ENCODE peak calls at places on chromosome 4, in nine cellular contexts. L, R, Z, S, P, G, M, V and Q are unnamed samples.

GRCh38 chr4:38119663-38120374 is 159.6 kb downstream of the PTTG2 start:
- DNase-seq in L (no peak), R (no peak), Z (no peak), S (no peak), P (peak; percentile 48), G (no peak), M (no peak), V (no peak), Q (no peak)

GRCh38 chr4:10075953-10076391 is 40.6 kb downstream of the WDR1 start:
- DNase-seq in L (no peak), R (peak; percentile 7), Z (peak; percentile 48), S (no peak), P (no peak), G (peak; percentile 10), M (peak; percentile 22), V (no peak), Q (peak; percentile 16)

GRCh38 chr4:56843421-56843899 is 22.0 kb upstream of the SPINK2 start:
- DNase-seq in L (no peak), R (no peak), Z (no peak), S (no peak), P (no peak), G (no peak), M (no peak), V (peak; percentile 31), Q (no peak)

GRCh38 chr4:67288964-67289363 is 256.3 kb downstream of the CENPC start:
- DNase-seq in L (no peak), R (no peak), Z (no peak), S (no peak), P (no peak), G (no peak), M (no peak), V (no peak), Q (no peak)

GRCh38 chr4:151238477-151238876 is 38.5 kb upstream of the PRSS48 start:
- DNase-seq in L (no peak), R (no peak), Z (no peak), S (no peak), P (no peak), G (no peak), M (no peak), V (no peak), Q (no peak)

GRCh38 chr4:180665481-180665880 is 1577.7 kb upstream of the TENM3 start:
- DNase-seq in L (no peak), R (no peak), Z (no peak), S (no peak), P (no peak), G (no peak), M (no peak), V (no peak), Q (no peak)

GRCh38 chr4:139015948-139016451 is 419 bp downstream of the NOCT start:
- DNase-seq in L (no peak), R (peak; percentile 56), Z (peak; percentile 65), S (no peak), P (peak; percentile 39), G (peak; percentile 32), M (peak; percentile 56), V (peak; percentile 53), Q (peak; percentile 30)

GRCh38 chr4:121796283-121796682 is 4.8 kb upstream of the EXOSC9 start:
- DNase-seq in L (no peak), R (no peak), Z (no peak), S (no peak), P (no peak), G (no peak), M (no peak), V (no peak), Q (no peak)

GRCh38 chr4:72218953-72219352 is 187.2 kb downstream of the NPFFR2 start:
- DNase-seq in L (no peak), R (no peak), Z (no peak), S (no peak), P (no peak), G (no peak), M (no peak), V (no peak), Q (no peak)

GRCh38 chr4:126969781-126970180 is 663.0 kb upstream of the INTU start:
- DNase-seq in L (no peak), R (no peak), Z (no peak), S (no peak), P (no peak), G (no peak), M (no peak), V (no peak), Q (no peak)

GRCh38 chr4:143281507-143282169 is 55.0 kb upstream of the GAB1 start:
- DNase-seq in L (no peak), R (no peak), Z (no peak), S (no peak), P (no peak), G (no peak), M (no peak), V (no peak), Q (no peak)

GRCh38 chr4:113692809-113693411 is 68.6 kb downstream of the CAMK2D start:
- DNase-seq in L (no peak), R (no peak), Z (no peak), S (no peak), P (no peak), G (no peak), M (no peak), V (no peak), Q (no peak)

GRCh38 chr4:140014284-140014683 is 139.7 kb downstream of the MAML3 start:
- DNase-seq in L (no peak), R (no peak), Z (no peak), S (no peak), P (no peak), G (no peak), M (no peak), V (no peak), Q (no peak)

GRCh38 chr4:8255698-8256441 is 13.7 kb upstream of the HTRA3 start:
- DNase-seq in L (peak; percentile 74), R (no peak), Z (no peak), S (no peak), P (no peak), G (no peak), M (no peak), V (no peak), Q (no peak)

GRCh38 chr4:101337688-101338087 is 9.6 kb downstream of the PPP3CA start:
- DNase-seq in L (no peak), R (no peak), Z (no peak), S (no peak), P (no peak), G (no peak), M (no peak), V (no peak), Q (no peak)

DNA sequence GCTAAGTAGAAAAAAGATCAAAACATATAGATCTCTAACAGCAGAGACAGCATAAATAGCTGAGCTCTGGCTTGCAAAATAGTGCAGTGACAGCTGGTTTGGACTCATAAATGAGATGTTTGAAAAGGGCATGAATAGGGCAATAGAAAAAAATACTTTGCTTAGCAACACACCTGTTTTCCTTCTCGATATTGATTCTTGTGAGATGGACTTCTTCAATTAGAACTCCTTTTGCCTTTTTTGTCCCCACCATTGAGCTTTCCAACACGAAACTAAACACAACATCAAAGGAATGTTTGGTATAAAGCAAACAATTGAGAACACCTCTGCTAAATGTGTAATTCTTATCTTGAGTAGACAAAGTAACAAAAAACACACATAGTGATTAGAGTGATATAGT is 726.3 kb downstream of the RAPGEF2 start:
- DNase-seq in L (no peak), R (no peak), Z (no peak), S (no peak), P (no peak), G (no peak), M (no peak), V (no peak), Q (no peak)
- H3K9me3 ChIP-seq in L (no peaks in the 10 kb centered on the region), R (no peaks in the 10 kb centered on the region), Z (no peaks in the 10 kb centered on the region), S (no peaks in the 10 kb centered on the region), P (no peaks in the 10 kb centered on the region), G (no peaks in the 10 kb centered on the region), M (no peaks in the 10 kb centered on the region), V (no peaks in the 10 kb centered on the region), Q (no peaks in the 10 kb centered on the region)

GRCh38 chr4:54678826-54679225 is 21.1 kb downstream of the KIT start:
- DNase-seq in L (no peak), R (no peak), Z (no peak), S (no peak), P (no peak), G (no peak), M (no peak), V (no peak), Q (no peak)

GRCh38 chr4:54676062-54676461 is 18.3 kb downstream of the KIT start:
- DNase-seq in L (no peak), R (no peak), Z (no peak), S (no peak), P (no peak), G (no peak), M (no peak), V (no peak), Q (no peak)

GRCh38 chr4:54677853-54678650 is 20.3 kb downstream of the KIT start:
- DNase-seq in L (no peak), R (no peak), Z (no peak), S (no peak), P (no peak), G (no peak), M (no peak), V (no peak), Q (no peak)

GRCh38 chr4:54677416-54677815 is 19.7 kb downstream of the KIT start:
- DNase-seq in L (no peak), R (no peak), Z (no peak), S (no peak), P (no peak), G (no peak), M (no peak), V (no peak), Q (no peak)
- TF ChIP-seq CTCF in L (no peak), R (no peak), Z (no peak), S (no peak), P (no peak), G (no peak), M (no peak), V (no peak), Q (no peak)

DNA sequence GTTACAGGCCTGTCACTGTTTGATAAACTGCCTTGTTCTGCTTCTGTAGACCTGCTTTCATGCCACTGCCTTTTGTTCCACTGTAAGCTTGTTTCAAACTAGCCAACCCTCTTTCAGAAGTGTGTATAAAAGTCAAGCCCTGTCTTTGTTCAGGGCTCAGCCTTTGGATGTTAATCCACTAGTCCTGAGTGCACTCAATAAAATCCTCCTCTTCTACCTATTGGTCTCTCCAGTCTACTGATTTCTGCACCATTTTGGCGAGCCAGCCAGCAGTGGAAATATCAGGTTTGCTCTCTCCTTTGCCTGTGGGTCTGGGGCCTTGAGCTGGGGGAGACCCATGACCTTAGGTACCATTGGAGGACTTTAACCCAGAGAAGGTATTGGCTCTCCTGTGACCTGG is 901.6 kb upstream of the NDST4 start:
- DNase-seq in L (no peak), R (no peak), Z (no peak), S (no peak), P (no peak), G (no peak), M (no peak), V (no peak), Q (no peak)
- H3K9me3 ChIP-seq in L (peaks cover 16% of the 10 kb centered on the region), R (no peaks in the 10 kb centered on the region), Z (no peaks in the 10 kb centered on the region), S (peaks cover 15% of the 10 kb centered on the region), P (no peaks in the 10 kb centered on the region), G (peaks cover 23% of the 10 kb centered on the region), M (peaks cover 68% of the 10 kb centered on the region), V (peaks cover 27% of the 10 kb centered on the region), Q (peaks cover 79% of the 10 kb centered on the region)

DNA sequence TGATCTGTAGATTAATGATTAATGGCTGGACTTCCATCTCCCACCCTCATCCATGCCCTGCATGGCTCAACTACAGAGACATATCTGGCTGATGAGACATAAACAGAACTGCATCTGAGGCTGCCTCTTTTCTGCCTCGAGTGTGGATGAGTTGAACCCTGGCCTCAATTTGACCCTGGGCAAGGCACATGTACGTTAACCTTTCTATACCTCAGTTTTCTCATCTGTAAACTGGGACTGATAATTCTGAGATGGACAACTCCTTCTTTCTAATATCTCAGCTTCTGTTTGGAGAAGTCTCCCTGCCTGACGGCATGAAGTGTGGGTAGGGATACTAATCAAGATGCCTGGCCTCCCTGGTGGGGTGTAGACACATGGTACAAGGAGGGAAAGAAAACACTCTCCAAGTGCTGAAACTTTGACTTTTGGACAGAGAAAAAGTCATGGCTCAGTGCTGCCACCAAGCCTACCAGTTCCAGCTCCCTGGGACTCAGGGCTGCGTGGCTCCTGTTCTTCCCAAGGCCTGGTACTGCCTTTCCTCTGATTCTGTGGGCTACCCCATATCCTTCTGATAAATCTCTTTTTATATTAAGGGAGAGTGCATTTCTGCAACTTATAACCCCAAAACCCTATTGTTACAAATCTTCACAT is 64.4 kb downstream of the HAUS3 start:
- DNase-seq in L (no peak), R (no peak), Z (no peak), S (no peak), P (no peak), G (no peak), M (no peak), V (no peak), Q (no peak)
- TF ChIP-seq CTCF in L (no peak), R (no peak), Z (no peak), S (no peak), P (no peak), G (no peak), M (no peak), V (no peak), Q (no peak)